ENCODE peak calls at places on chromosomes 12 and 14, in seven cellular contexts. C is MM.1S, F is B cell, D is AG09309, I is lower leg skin, G is fibroblast of mammary gland, J is neural crest cell. X is an unnamed sample.

GRCh38 chr14:66359500-66359899 is 126.7 kb upstream of the CCDC196 start:
- DNase-seq in I (no peak), J (peak; percentile 32), F (peak; percentile 36), D (no peak), C (peak; percentile 44), G (peak; percentile 77), X (no peak)

GRCh38 chr12:87142346-87142745 is 886.2 kb upstream of the MGAT4C start:
- DNase-seq in C (no peak), I (no peak), G (peak; percentile 21), F (no peak), D (no peak), J (no peak), X (no peak)

GRCh38 chr14:100554082-100554677 is 33.0 kb downstream of the BEGAIN start:
- DNase-seq in F (no peak), G (peak; percentile 37), C (no peak), J (no peak), I (peak; percentile 48), D (no peak), X (no peak)

GRCh38 chr12:14910090-14910915 is 24.6 kb upstream of the MGP start:
- DNase-seq in I (no peak), G (peak; percentile 45), J (no peak), D (no peak), F (no peak), C (no peak), X (no peak)

GRCh38 chr12:112380663-112381420 is 1.4 kb downstream of the HECTD4 start:
- DNase-seq in G (no peak), C (no peak), D (no peak), I (no peak), F (no peak), J (peak; percentile 12), X (no peak)

GRCh38 chr14:43914041-43914693 is 592.9 kb downstream of the FSCB start:
- DNase-seq in G (no peak), C (no peak), J (no peak), F (no peak), I (no peak), D (no peak), X (no peak)

GRCh38 chr12:131505561-131505960 is 205.3 kb upstream of the SFSWAP start:
- DNase-seq in D (no peak), I (no peak), C (no peak), F (no peak), G (no peak), J (no peak), X (no peak)

GRCh38 chr12:42145552-42146215 is 1.0 kb upstream of the GXYLT1 start:
- DNase-seq in F (no peak), G (peak; percentile 28), I (no peak), D (no peak), J (no peak), C (no peak), X (no peak)

GRCh38 chr12:131738196-131738595 is 27.3 kb downstream of the SFSWAP start:
- DNase-seq in I (no peak), D (no peak), C (no peak), G (no peak), J (no peak), F (peak; percentile 2), X (no peak)

GRCh38 chr14:33758545-33758944 is 192.3 kb downstream of the EGLN3 start:
- DNase-seq in C (no peak), D (no peak), F (no peak), I (no peak), J (no peak), G (no peak), X (no peak)

GRCh38 chr14:71610797-71611196 is 321.4 kb upstream of the RGS6 start:
- DNase-seq in D (no peak), I (no peak), C (no peak), J (no peak), F (no peak), G (peak; percentile 8), X (no peak)

GRCh38 chr12:79451988-79452387 is 238.8 kb downstream of the PAWR start:
- DNase-seq in D (peak; percentile 62), C (no peak), J (no peak), F (no peak), I (peak; percentile 87), G (peak; percentile 97), X (peak; percentile 80)

GRCh38 chr12:121718653-121719239 is 6.2 kb downstream of the TMEM120B start:
- DNase-seq in G (no peak), I (no peak), D (no peak), C (peak; percentile 83), F (no peak), J (no peak), X (no peak)

GRCh38 chr14:105204206-105204930 is 23.3 kb upstream of the NUDT14 start:
- DNase-seq in J (no peak), C (no peak), G (peak; percentile 33), I (no peak), D (no peak), F (no peak), X (no peak)

GRCh38 chr14:96160913-96161310 is 43.7 kb upstream of the BDKRB2 start:
- DNase-seq in D (no peak), J (no peak), I (no peak), C (no peak), G (no peak), F (no peak), X (no peak)

GRCh38 chr12:121438207-121438606 is 38.3 kb downstream of the RNF34 start:
- DNase-seq in C (no peak), J (no peak), I (no peak), D (no peak), G (no peak), F (no peak), X (no peak)

GRCh38 chr12:101829639-101830390 is 944 bp downstream of the GNPTAB start:
- DNase-seq in G (no peak), I (no peak), D (no peak), C (peak; percentile 54), J (no peak), F (no peak), X (no peak)

GRCh38 chr14:68553326-68553725 is 239.5 kb downstream of the ZFP36L1 start:
- DNase-seq in J (no peak), C (no peak), G (no peak), F (no peak), D (no peak), I (peak; percentile 50), X (no peak)

GRCh38 chr14:69749956-69750355 is 17.0 kb upstream of the SRSF5 start:
- DNase-seq in F (no peak), D (no peak), I (no peak), C (no peak), J (no peak), G (no peak), X (no peak)

GRCh38 chr14:20247651-20248246 is 8.7 kb downstream of the OR11H4 start:
- DNase-seq in G (no peak), D (no peak), C (peak; percentile 25), J (no peak), F (no peak), I (no peak), X (no peak)

GRCh38 chr12:46351861-46352595 is 20.5 kb downstream of the SLC38A2 start:
- DNase-seq in J (no peak), C (no peak), G (no peak), F (no peak), D (no peak), I (no peak), X (no peak)

GRCh38 chr14:65421201-65421981 is 8.9 kb downstream of the FUT8 start:
- DNase-seq in I (no peak), F (no peak), G (peak; percentile 83), J (no peak), D (peak; percentile 55), C (no peak), X (no peak)

GRCh38 chr14:28294834-28295440 is 471.6 kb upstream of the FOXG1 start:
- DNase-seq in F (no peak), J (no peak), D (no peak), I (no peak), G (peak; percentile 66), C (peak; percentile 7), X (no peak)
- TF ChIP-seq CTCF in F (no peak), J (peak; percentile 54), D (no peak), I (no peak), G (peak; percentile 38), C (no peak), X (peak; percentile 15)

DNA sequence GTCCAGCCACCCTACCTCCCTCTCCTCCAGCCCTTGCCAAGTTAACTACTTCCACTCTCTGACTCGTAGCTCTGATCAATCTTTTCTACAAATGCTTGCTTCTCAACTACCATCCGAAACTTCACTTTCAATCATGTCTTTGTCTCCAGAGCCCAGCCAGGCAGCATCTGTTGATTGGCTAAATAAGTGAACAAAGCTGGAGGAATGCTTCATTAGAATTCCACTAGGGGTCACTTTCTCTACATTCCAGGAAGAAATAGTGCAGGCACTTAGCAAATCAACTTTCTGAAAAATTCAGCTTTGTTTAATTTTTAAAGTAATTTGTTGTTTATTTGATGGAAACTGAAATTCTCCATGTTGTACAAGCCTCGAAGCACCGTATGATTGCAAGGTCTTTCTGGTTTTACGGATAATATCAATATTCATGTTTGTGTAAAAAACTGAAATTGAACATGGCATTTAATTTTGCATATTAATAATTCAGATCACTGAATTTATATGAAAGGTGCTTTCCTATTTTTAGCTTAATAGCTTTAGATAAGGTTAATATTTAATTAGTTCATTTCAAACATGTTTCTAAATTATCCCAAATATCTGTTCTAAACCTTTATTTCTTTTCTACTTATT is 32.4 kb upstream of the HELB start:
- DNase-seq in D (peak; percentile 20), C (peak; percentile 74), F (peak; percentile 14), I (no peak), G (peak; percentile 64), J (peak; percentile 1), X (peak; percentile 8)
- TF ChIP-seq CTCF in D (peak; percentile 68), C (peak; percentile 67), F (peak; percentile 65), I (no peak), G (peak; percentile 81), J (peak; percentile 74), X (peak; percentile 78)

DNA sequence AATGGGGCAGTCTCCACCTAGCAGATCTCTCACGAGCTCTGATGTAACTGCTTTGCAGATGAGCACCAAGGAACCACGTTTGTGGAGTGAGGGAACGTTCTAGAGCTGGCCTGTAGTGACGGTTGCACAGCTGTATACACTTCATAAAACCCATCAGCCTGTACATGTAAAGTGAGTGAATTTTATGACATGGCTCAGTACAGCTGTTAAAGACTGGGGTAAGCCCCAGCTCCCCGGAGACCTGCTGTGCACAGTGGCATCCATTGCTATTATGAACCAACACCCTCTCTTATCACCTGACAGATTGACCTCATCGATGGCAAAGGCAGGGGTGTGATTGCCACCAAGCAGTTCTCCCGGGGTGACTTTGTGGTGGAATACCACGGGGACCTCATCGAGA is 20.6 kb downstream of the KMT5A start:
- DNase-seq in C (no peak), F (no peak), J (no peak), I (no peak), G (no peak), D (no peak), X (no peak)
- TF ChIP-seq CTCF in C (no peak), F (no peak), J (no peak), I (no peak), G (no peak), D (no peak), X (no peak)

GRCh38 chr14:97180304-97181200 is 383.4 kb downstream of the VRK1 start:
- DNase-seq in G (peak; percentile 77), F (no peak), C (no peak), J (no peak), D (peak; percentile 18), I (no peak), X (peak; percentile 7)

GRCh38 chr14:97179573-97179972 is 382.4 kb downstream of the VRK1 start:
- DNase-seq in I (no peak), D (no peak), G (peak; percentile 31), F (no peak), J (no peak), C (no peak), X (no peak)

GRCh38 chr14:97187916-97188315 is 390.7 kb downstream of the VRK1 start:
- DNase-seq in F (no peak), D (no peak), G (no peak), I (no peak), J (no peak), C (no peak), X (no peak)

GRCh38 chr14:97185186-97185585 is 388.0 kb downstream of the VRK1 start:
- DNase-seq in C (no peak), G (peak; percentile 7), F (no peak), J (no peak), D (no peak), I (no peak), X (peak; percentile 4)
- TF ChIP-seq CTCF in C (peak; percentile 20), G (no peak), F (no peak), J (peak; percentile 60), D (no peak), I (no peak), X (peak; percentile 37)